ENCODE peak calls at places on chromosome 22, in nine cellular contexts. X is A549, N is Caco-2, P is lower leg skin, M is nephron progenitor cell, O is OCI-LY7, H is AG09309, Y is astrocyte of the spinal cord, Q is kidney epithelial cell. J is an unnamed sample.

GRCh38 chr22:50016988-50017700 is 4.6 kb upstream of the IL17REL start:
- DNase-seq in O (no peak), P (no peak), N (peak), M (no peak), Y (no peak), H (no peak), X (no peak), Q (no peak), J (no peak)

GRCh38 chr22:46013460-46014416 is 36.8 kb upstream of the WNT7B start:
- DNase-seq in O (peak), Q (peak), M (peak), X (peak), P (peak), N (peak), Y (peak), H (peak), J (peak)

GRCh38 chr22:25903294-25903693 is 161.3 kb downstream of the MYO18B start:
- DNase-seq in Q (no peak), X (no peak), H (no peak), O (no peak), M (peak), Y (no peak), P (peak), N (no peak), J (no peak)

GRCh38 chr22:28009272-28009827 is 90.3 kb upstream of the PITPNB start:
- DNase-seq in X (peak), Q (peak), M (peak), N (peak), H (peak), Y (peak), O (peak), P (peak), J (peak)

GRCh38 chr22:49662681-49663080 is 165.0 kb downstream of the BRD1 start:
- DNase-seq in H (no peak), X (no peak), O (no peak), P (peak), Y (no peak), Q (no peak), N (no peak), M (no peak), J (no peak)

GRCh38 chr22:27473533-27473932 is 328.0 kb downstream of the MN1 start:
- DNase-seq in P (no peak), O (no peak), Q (no peak), N (no peak), H (no peak), X (no peak), Y (no peak), M (no peak), J (no peak)

GRCh38 chr22:26952654-26953379 is 295.4 kb downstream of the MIAT start:
- DNase-seq in Q (no peak), O (no peak), M (no peak), P (peak), X (no peak), H (no peak), Y (no peak), N (no peak), J (no peak)

GRCh38 chr22:17820879-17821439 is 46.7 kb upstream of the BID start:
- DNase-seq in Y (no peak), X (no peak), O (peak), P (no peak), M (no peak), H (no peak), N (no peak), Q (no peak), J (no peak)

GRCh38 chr22:17647996-17648395 is 9.4 kb downstream of the BCL2L13 start:
- DNase-seq in Q (no peak), O (no peak), N (no peak), Y (no peak), M (no peak), X (no peak), P (no peak), H (no peak), J (no peak)

GRCh38 chr22:24543068-24543675 is 11.8 kb downstream of the GUCD1 start:
- DNase-seq in P (no peak), M (no peak), Q (no peak), O (no peak), N (no peak), X (no peak), Y (no peak), H (no peak), J (no peak)

GRCh38 chr22:24543679-24544243 is 11.2 kb downstream of the GUCD1 start:
- DNase-seq in X (no peak), Y (no peak), O (no peak), M (no peak), H (no peak), Q (no peak), P (no peak), N (no peak), J (no peak)

GRCh38 chr22:24540470-24540869 is 14.5 kb downstream of the GUCD1 start:
- DNase-seq in N (no peak), X (no peak), O (no peak), Q (no peak), Y (no peak), H (no peak), M (no peak), P (no peak), J (no peak)

GRCh38 chr22:24541681-24542515 is 13.0 kb downstream of the GUCD1 start:
- DNase-seq in Y (no peak), Q (no peak), M (no peak), X (no peak), H (no peak), N (no peak), P (no peak), O (no peak), J (no peak)

DNA sequence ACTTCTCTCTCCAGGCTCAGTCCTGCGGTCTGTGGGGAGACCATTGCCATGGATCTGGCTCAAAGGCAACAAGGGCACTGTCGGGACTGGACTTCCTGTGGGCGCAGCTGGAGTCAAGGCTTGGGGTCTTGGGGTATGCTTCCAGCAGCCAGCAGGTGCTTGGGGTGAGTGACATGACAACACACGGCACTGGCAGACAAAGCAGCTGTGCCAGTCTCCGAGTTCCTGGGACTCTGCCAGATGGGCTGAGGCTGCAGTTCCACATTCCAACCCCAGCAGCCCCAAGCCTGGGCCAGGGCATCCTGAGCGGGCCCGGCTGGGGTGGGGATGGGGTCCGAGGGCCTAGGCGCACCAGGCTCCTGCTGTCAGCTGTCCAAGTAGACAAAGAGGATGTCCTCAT is 12.3 kb downstream of the GUCD1 start:
- DNase-seq in P (no peak), M (no peak), N (no peak), Q (no peak), H (no peak), X (no peak), Y (no peak), O (no peak), J (no peak)
- TF ChIP-seq CTCF in P (no peak), M (no peak), N (no peak), Q (no peak), H (no peak), X (no peak), Y (no peak), O (no peak), J (no peak)

GRCh38 chr22:23215294-23216204 is 35.2 kb downstream of the BCR start:
- DNase-seq in N (no peak), M (no peak), O (no peak), P (no peak), H (no peak), Q (no peak), Y (no peak), X (no peak), J (peak)
- TF ChIP-seq CTCF in N (no peak), M (no peak), O (no peak), P (no peak), H (no peak), Q (no peak), Y (no peak), X (no peak), J (no peak)

GRCh38 chr22:32389685-32390084 is 22.4 kb downstream of the RTCB start:
- DNase-seq in M (peak), X (no peak), N (no peak), H (no peak), O (peak), P (no peak), Y (peak), Q (no peak), J (peak)
- TF ChIP-seq CTCF in M (peak), X (peak), N (peak), H (peak), O (peak), P (no peak), Y (peak), Q (peak), J (peak)

GRCh38 chr22:41092023-41092817 is at the start of gene EP300:
- DNase-seq in O (peak), Q (peak), M (peak), Y (peak), X (peak), N (peak), H (peak), P (peak), J (peak)
- TF ChIP-seq CTCF in O (no peak), Q (peak), M (no peak), Y (peak), X (no peak), N (peak), H (peak), P (no peak), J (peak)

GRCh38 chr22:19753090-19753842 is 7.3 kb upstream of the TBX1 start:
- DNase-seq in Q (no peak), N (no peak), Y (no peak), P (no peak), X (no peak), M (no peak), O (no peak), H (no peak), J (no peak)
- TF ChIP-seq CTCF in Q (no peak), N (no peak), Y (peak), P (no peak), X (no peak), M (peak), O (peak), H (no peak), J (peak)

GRCh38 chr22:41862530-41863266 is 29.8 kb downstream of the SREBF2 start:
- DNase-seq in O (peak), X (no peak), Q (no peak), P (no peak), M (peak), Y (no peak), H (no peak), N (no peak), J (peak)

GRCh38 chr22:41856484-41856883 is 23.6 kb downstream of the SREBF2 start:
- DNase-seq in N (no peak), P (no peak), O (no peak), Q (no peak), Y (no peak), M (no peak), H (no peak), X (no peak), J (no peak)

GRCh38 chr22:41862160-41862529 is 29.2 kb downstream of the SREBF2 start:
- DNase-seq in N (no peak), O (peak), P (no peak), Q (no peak), M (peak), Y (peak), H (no peak), X (no peak), J (no peak)

GRCh38 chr22:41857860-41858199 is 24.9 kb downstream of the SREBF2 start:
- DNase-seq in Y (no peak), P (no peak), O (no peak), M (no peak), N (no peak), Q (no peak), X (no peak), H (no peak), J (no peak)

GRCh38 chr22:41857160-41857859 is 24.4 kb downstream of the SREBF2 start:
- DNase-seq in H (no peak), Y (peak), N (peak), Q (no peak), X (peak), M (peak), P (no peak), O (peak), J (peak)
- TF ChIP-seq CTCF in H (peak), Y (peak), N (peak), Q (peak), X (peak), M (peak), P (no peak), O (peak), J (peak)

DNA sequence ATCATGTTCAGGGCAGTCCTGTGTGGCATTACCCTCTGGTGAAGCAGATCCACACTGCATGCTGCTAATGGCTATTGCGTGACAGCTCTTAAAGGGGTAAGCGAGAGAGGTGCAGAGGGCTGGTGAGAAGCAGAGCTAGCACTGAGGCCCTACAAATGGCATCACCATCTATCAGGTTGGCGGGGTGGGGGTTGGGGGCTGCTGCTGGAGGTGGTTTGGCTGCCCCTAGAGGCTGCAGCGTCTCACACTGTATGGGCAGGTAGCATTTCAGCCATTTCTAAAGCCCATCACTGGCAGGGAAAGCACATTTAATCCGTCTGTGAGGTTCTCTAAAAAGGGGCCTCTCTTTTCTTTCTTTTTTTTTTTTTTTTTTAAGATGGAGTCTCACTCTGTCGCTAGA is 16.8 kb upstream of the TMA7B start:
- DNase-seq in Y (no peak), Q (no peak), M (peak), N (peak), X (no peak), P (no peak), H (no peak), O (peak), J (no peak)
- TF ChIP-seq CTCF in Y (no peak), Q (no peak), M (no peak), N (no peak), X (no peak), P (no peak), H (no peak), O (peak), J (peak)

GRCh38 chr22:44566911-44567310 is 68.9 kb upstream of the RTL6 start:
- DNase-seq in H (no peak), M (no peak), X (no peak), Y (no peak), O (no peak), N (no peak), Q (no peak), P (peak), J (no peak)

GRCh38 chr22:44571566-44572413 is 73.8 kb upstream of the RTL6 start:
- DNase-seq in Y (no peak), X (no peak), P (peak), M (no peak), N (no peak), O (no peak), Q (no peak), H (no peak), J (no peak)

GRCh38 chr22:44570476-44571445 is 72.7 kb upstream of the RTL6 start:
- DNase-seq in H (no peak), O (no peak), X (no peak), N (no peak), M (no peak), Y (no peak), Q (no peak), P (peak), J (no peak)

GRCh38 chr22:44569516-44569915 is 71.5 kb upstream of the RTL6 start:
- DNase-seq in Q (no peak), X (no peak), P (peak), Y (no peak), N (no peak), M (no peak), H (no peak), O (no peak), J (no peak)

GRCh38 chr22:44567846-44568493 is 69.9 kb upstream of the RTL6 start:
- DNase-seq in P (peak), Q (no peak), X (no peak), O (peak), M (peak), H (no peak), Y (peak), N (peak), J (peak)
- TF ChIP-seq CTCF in P (no peak), Q (peak), X (peak), O (peak), M (peak), H (peak), Y (peak), N (peak), J (peak)

DNA sequence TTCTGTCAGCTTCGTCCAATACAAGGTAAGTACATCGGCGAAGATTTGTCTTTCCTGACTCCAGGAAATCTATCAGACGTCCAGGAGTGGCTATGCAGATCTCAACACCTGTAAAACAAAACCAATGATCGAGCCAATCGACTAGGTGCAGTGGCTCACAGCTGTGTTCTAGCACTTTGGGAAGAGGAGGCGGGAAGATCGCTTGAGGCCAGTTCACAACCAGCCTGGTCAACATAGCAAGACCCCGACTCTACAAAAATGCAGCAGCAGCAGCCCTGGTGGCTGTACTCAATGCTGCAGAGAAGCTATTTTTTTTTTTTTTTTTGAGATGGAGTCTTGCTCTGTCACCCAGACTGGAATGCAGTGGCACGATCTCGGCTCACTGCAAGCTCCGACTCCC is 11.2 kb downstream of the DDX17 start:
- DNase-seq in X (no peak), O (no peak), Q (no peak), P (no peak), N (no peak), Y (no peak), M (no peak), H (no peak), J (no peak)
- TF ChIP-seq CTCF in X (no peak), O (no peak), Q (no peak), P (no peak), N (no peak), Y (peak), M (no peak), H (no peak), J (peak)

J was measured in HFFc6.